ENCODE peak calls at places on chromosome 18, in eight cellular contexts. K is adrenal gland, N is thyroid gland, Q is GM12891, L is heart left ventricle, C is A549, M is right lobe of liver, S is ovary. W is an unnamed sample.

GRCh38 chr18:905948-906415 is 1.3 kb downstream of the ADCYAP1 start:
- DNase-seq in C (no peak), M (no peak), S (no peak), L (no peak), N (no peak), K (no peak), Q (no peak), W (no peak)

GRCh38 chr18:80009661-80010550 is 21.5 kb upstream of the TXNL4A start:
- DNase-seq in M (no peak), C (peak; percentile 69), L (peak; percentile 86), K (peak; percentile 98), Q (no peak), N (peak; percentile 72), S (peak; percentile 21), W (peak; percentile 25)

GRCh38 chr18:33201509-33201926 is 239.0 kb downstream of the CCDC178 start:
- DNase-seq in Q (no peak), L (no peak), C (no peak), M (no peak), N (peak; percentile 44), K (no peak), S (no peak), W (peak; percentile 42)

GRCh38 chr18:46336278-46337205 is 232.4 kb downstream of the HAUS1 start:
- DNase-seq in K (no peak), L (no peak), Q (no peak), C (no peak), S (no peak), M (no peak), N (peak; percentile 54), W (no peak)

GRCh38 chr18:77557030-77557429 is 307.4 kb downstream of the GALR1 start:
- DNase-seq in S (no peak), C (no peak), K (no peak), M (no peak), Q (no peak), L (no peak), N (no peak), W (no peak)

GRCh38 chr18:50284226-50284885 is 3.0 kb upstream of the MBD1 start:
- DNase-seq in M (no peak), S (no peak), N (no peak), C (no peak), L (no peak), K (peak; percentile 72), Q (no peak), W (no peak)

GRCh38 chr18:179499-179898 is 21.1 kb downstream of the USP14 start:
- DNase-seq in K (no peak), L (no peak), S (no peak), M (no peak), C (no peak), Q (no peak), N (no peak), W (no peak)

GRCh38 chr18:79531926-79532689 is 136.4 kb downstream of the NFATC1 start:
- DNase-seq in K (no peak), M (peak; percentile 21), C (no peak), N (no peak), Q (no peak), L (peak; percentile 40), S (no peak), W (no peak)

GRCh38 chr18:32770651-32771168 is 2.1 kb downstream of the KLHL14 start:
- DNase-seq in L (no peak), C (no peak), Q (no peak), S (no peak), M (no peak), K (no peak), N (peak; percentile 42), W (no peak)

GRCh38 chr18:48479531-48479930 is 59.3 kb upstream of the CTIF start:
- DNase-seq in K (no peak), N (no peak), Q (no peak), S (no peak), M (no peak), L (no peak), C (no peak), W (no peak)

GRCh38 chr18:78772369-78773302 is 207.0 kb upstream of the SALL3 start:
- DNase-seq in K (no peak), C (no peak), M (peak; percentile 30), Q (no peak), N (no peak), S (no peak), L (no peak), W (no peak)

GRCh38 chr18:76619342-76620315 is 124.6 kb upstream of the ZNF516 start:
- DNase-seq in S (peak; percentile 91), Q (no peak), C (no peak), L (peak; percentile 74), K (peak; percentile 94), M (peak; percentile 86), N (peak; percentile 96), W (no peak)

GRCh38 chr18:78071146-78071710 is 821.6 kb downstream of the GALR1 start:
- DNase-seq in C (no peak), M (no peak), Q (no peak), S (no peak), L (no peak), K (no peak), N (no peak), W (no peak)

GRCh38 chr18:64083906-64084305 is 65.0 kb downstream of the LINC00305 start:
- DNase-seq in L (no peak), C (no peak), M (no peak), N (no peak), Q (no peak), K (no peak), S (no peak), W (no peak)

GRCh38 chr18:55647331-55647730 is 59.3 kb upstream of the TCF4 start:
- DNase-seq in L (no peak), S (no peak), N (no peak), Q (no peak), C (no peak), M (no peak), K (no peak), W (no peak)

GRCh38 chr18:56789004-56789888 is 138.1 kb downstream of the WDR7 start:
- DNase-seq in M (no peak), Q (no peak), L (peak; percentile 41), K (no peak), S (no peak), N (no peak), C (peak; percentile 1), W (peak; percentile 41)

GRCh38 chr18:34550156-34550555 is 159.9 kb upstream of the DTNA start:
- DNase-seq in L (no peak), S (no peak), N (no peak), C (no peak), M (no peak), K (no peak), Q (no peak), W (no peak)

GRCh38 chr18:51278045-51278649 is 80.7 kb upstream of the MEX3C start:
- DNase-seq in Q (no peak), C (peak; percentile 21), S (no peak), K (peak; percentile 53), M (peak; percentile 51), N (peak; percentile 2), L (peak; percentile 31), W (peak; percentile 64)

DNA sequence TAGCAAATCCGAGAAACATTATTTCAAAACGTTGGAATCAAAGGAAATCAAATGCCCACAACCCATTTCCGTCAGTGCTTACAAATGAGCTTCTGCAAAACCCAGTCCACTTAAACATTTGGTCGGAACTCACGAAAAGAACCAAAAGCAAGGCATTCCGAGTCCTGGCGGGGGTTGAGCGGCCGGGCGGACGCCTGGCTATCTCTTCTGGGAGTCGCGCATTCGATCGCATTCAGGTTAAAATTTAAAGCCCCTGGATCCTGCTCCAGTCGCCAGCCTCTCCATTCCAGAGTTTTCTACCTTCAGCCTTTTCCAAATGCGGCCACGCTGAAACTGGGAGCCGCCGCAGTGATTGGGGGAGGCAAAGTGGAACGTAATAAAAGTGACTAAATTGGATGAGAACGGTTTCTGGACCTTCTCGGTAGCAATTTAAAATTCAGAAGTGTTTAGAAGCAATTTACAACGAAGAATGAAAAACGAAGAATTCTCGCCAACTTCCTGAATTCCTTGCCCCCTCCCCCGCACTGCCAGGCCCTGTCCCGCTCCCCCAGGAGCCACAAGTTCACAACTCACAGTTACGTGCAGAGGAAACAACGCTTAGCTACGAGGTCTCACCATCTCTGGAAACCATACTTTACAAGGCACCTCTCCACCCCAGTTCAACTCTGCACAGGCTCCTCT is 1.8 kb upstream of the GATA6 start:
- DNase-seq in Q (no peak), C (peak; percentile 41), L (peak; percentile 53), N (peak; percentile 9), K (peak; percentile 68), S (peak; percentile 66), M (peak; percentile 77), W (no peak)
- TF ChIP-seq POLR2A in Q (no peak), C (no peak), L (no peak), N (no peak), K (no peak), S (peak; percentile 36), M (peak; percentile 37), W (no peak)

GRCh38 chr18:54191352-54191751 is 33.1 kb downstream of the MBD2 start:
- DNase-seq in Q (no peak), C (no peak), S (no peak), M (no peak), L (no peak), K (no peak), N (no peak), W (no peak)
- TF ChIP-seq POLR2A in Q (no peak), C (no peak), S (no peak), M (no peak), L (no peak), K (no peak), N (no peak), W (no peak)

DNA sequence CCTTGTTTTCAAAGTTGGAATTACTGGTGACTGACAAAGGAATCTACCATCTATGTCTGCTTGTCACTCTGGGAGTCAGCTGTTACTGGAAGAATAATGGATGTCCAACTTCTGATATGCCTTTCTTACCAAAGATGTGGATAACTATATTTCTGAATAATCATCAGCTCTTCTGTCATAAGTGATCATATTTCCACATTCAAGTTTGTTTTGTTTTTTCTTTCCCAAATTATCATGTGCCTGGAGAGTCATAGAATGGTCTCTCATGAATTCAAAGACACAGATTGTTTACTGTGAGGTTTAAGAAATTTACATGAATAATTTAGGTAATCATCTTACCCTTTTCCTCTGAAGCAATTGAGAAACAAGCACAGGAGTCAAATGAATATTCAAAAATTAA is 986.7 kb upstream of the CDH2 start:
- DNase-seq in L (no peak), M (no peak), C (no peak), Q (no peak), K (no peak), N (no peak), S (no peak), W (no peak)
- TF ChIP-seq POLR2A in L (no peak), M (no peak), C (no peak), Q (no peak), K (no peak), N (no peak), S (no peak), W (no peak)

DNA sequence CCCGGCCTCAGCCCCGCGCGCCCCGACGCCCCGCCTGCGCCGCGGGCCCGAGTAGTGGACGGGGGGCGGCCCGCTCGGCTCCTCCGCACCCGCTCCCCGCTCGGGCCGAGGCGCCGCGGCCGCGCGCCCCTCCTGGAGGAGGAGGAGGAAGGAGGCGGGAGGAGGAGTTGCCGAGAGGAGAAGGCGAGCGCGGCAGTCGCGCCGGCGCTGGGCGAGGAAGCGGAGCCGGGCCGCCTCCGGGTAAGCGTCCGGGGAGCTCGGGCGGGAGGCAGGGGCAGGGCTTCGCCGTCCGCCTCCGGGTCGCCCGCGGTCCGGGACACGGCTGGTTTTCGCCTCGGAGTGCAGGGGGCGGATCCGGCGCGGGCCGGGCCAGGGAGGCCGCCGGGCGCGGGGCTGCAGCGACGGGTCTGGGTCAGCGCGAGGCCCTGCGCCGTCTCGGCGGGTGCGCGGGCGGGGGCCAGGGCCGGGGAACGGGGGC is at the start of gene SOCS6:
- DNase-seq in L (peak; percentile 78), S (peak; percentile 43), N (peak; percentile 70), C (no peak), K (peak; percentile 71), Q (peak; percentile 69), M (peak; percentile 66), W (peak; percentile 79)
- TF ChIP-seq POLR2A in L (no peak), S (no peak), N (peak; percentile 66), C (peak; percentile 58), K (peak; percentile 62), Q (peak; percentile 56), M (peak; percentile 70), W (peak; percentile 42)

W was measured in erythroblast.